ENCODE peak calls at places on chromosomes 2 and 18, in nine cellular contexts. One of them, this sample, is unnamed.

GRCh38 chr2:112605926-112606325 is 21.5 kb downstream of the CHCHD5 start:
- DNase-seq in cardiac muscle cell: no peak
- DNase-seq in HepG2: no peak
- DNase-seq in OCI-LY7: no peak
- DNase-seq in MM.1S: no peak
- DNase-seq in heart right ventricle: no peak
- DNase-seq in aorta: no peak
- DNase-seq in IMR-90: no peak
- DNase-seq in upper lobe of right lung: no peak
- DNase-seq in this sample: no peak

GRCh38 chr2:29075894-29076700 is 1.8 kb upstream of the PCARE start:
- DNase-seq in aorta: no peak
- DNase-seq in OCI-LY7: no peak
- DNase-seq in HepG2: no peak
- DNase-seq in MM.1S: no peak
- DNase-seq in heart right ventricle: no peak
- DNase-seq in IMR-90: peak; percentile 44
- DNase-seq in cardiac muscle cell: peak; percentile 14
- DNase-seq in upper lobe of right lung: no peak
- DNase-seq in this sample: no peak

GRCh38 chr2:19114754-19115231 is 243.6 kb downstream of the OSR1 start:
- DNase-seq in aorta: no peak
- DNase-seq in IMR-90: no peak
- DNase-seq in MM.1S: no peak
- DNase-seq in cardiac muscle cell: peak; percentile 55
- DNase-seq in heart right ventricle: no peak
- DNase-seq in HepG2: no peak
- DNase-seq in upper lobe of right lung: no peak
- DNase-seq in OCI-LY7: no peak
- DNase-seq in this sample: peak; percentile 54

GRCh38 chr2:4618630-4619228 is 915.4 kb downstream of the DCDC2C start:
- DNase-seq in MM.1S: no peak
- DNase-seq in OCI-LY7: no peak
- DNase-seq in upper lobe of right lung: no peak
- DNase-seq in IMR-90: no peak
- DNase-seq in HepG2: no peak
- DNase-seq in aorta: no peak
- DNase-seq in heart right ventricle: no peak
- DNase-seq in cardiac muscle cell: no peak
- DNase-seq in this sample: peak; percentile 4

GRCh38 chr18:46324556-46324955 is 220.4 kb downstream of the HAUS1 start:
- DNase-seq in upper lobe of right lung: no peak
- DNase-seq in MM.1S: no peak
- DNase-seq in heart right ventricle: no peak
- DNase-seq in OCI-LY7: peak; percentile 39
- DNase-seq in cardiac muscle cell: peak; percentile 85
- DNase-seq in aorta: peak; percentile 21
- DNase-seq in IMR-90: peak; percentile 62
- DNase-seq in HepG2: no peak
- DNase-seq in this sample: no peak

GRCh38 chr18:446941-447560 is 53.5 kb downstream of the COLEC12 start:
- DNase-seq in aorta: no peak
- DNase-seq in HepG2: no peak
- DNase-seq in heart right ventricle: no peak
- DNase-seq in OCI-LY7: no peak
- DNase-seq in cardiac muscle cell: peak; percentile 67
- DNase-seq in upper lobe of right lung: no peak
- DNase-seq in MM.1S: no peak
- DNase-seq in IMR-90: peak; percentile 57
- DNase-seq in this sample: peak; percentile 24

GRCh38 chr18:11387880-11388279 is 221.5 kb upstream of the SLC35G4 start:
- DNase-seq in IMR-90: peak; percentile 47
- DNase-seq in aorta: peak; percentile 81
- DNase-seq in HepG2: peak; percentile 76
- DNase-seq in MM.1S: no peak
- DNase-seq in heart right ventricle: peak; percentile 73
- DNase-seq in OCI-LY7: no peak
- DNase-seq in upper lobe of right lung: no peak
- DNase-seq in cardiac muscle cell: peak; percentile 63
- DNase-seq in this sample: peak; percentile 5

GRCh38 chr18:48229445-48230052 is 179.6 kb downstream of the ZBTB7C start:
- DNase-seq in cardiac muscle cell: peak; percentile 11
- DNase-seq in IMR-90: no peak
- DNase-seq in upper lobe of right lung: no peak
- DNase-seq in OCI-LY7: no peak
- DNase-seq in HepG2: no peak
- DNase-seq in MM.1S: no peak
- DNase-seq in heart right ventricle: no peak
- DNase-seq in aorta: no peak
- DNase-seq in this sample: no peak

DNA sequence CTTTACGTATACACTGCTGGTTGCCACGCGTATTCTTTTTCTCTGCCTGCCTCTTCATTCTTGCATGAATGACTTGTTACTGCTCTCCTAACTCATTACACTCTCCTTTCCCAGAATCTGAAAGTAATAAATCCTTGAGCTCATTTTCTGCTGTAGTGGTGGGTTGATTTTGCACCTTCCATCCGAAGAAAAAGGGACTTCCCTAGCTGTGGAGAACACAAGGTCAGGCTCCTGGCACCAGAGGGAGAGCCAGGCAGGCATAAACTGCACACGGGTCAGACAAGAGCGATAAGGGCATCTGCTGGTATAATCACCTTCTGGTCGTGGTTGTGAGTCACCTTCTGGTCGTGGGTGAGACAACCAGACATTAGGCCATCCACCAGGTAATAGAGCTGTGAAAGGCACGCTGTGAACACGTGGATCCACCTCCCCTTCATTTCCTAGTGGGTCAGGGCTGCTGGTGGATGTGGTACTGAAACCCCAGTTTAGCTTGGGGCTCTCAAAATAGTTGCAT is 950.3 kb downstream of the SOCS6 start:
- DNase-seq in MM.1S: no peak
- DNase-seq in OCI-LY7: no peak
- DNase-seq in HepG2: no peak
- DNase-seq in aorta: no peak
- DNase-seq in upper lobe of right lung: no peak
- DNase-seq in IMR-90: no peak
- DNase-seq in heart right ventricle: no peak
- DNase-seq in cardiac muscle cell: no peak
- DNase-seq in this sample: no peak
- H3K9me3 ChIP-seq in MM.1S: no peaks in the 10 kb centered on the region
- H3K9me3 ChIP-seq in OCI-LY7: no peaks in the 10 kb centered on the region
- H3K9me3 ChIP-seq in HepG2: no peaks in the 10 kb centered on the region
- H3K9me3 ChIP-seq in aorta: peaks cover 2% of the 10 kb centered on the region
- H3K9me3 ChIP-seq in upper lobe of right lung: no peaks in the 10 kb centered on the region
- H3K9me3 ChIP-seq in IMR-90: peaks cover 6% of the 10 kb centered on the region
- H3K9me3 ChIP-seq in heart right ventricle: no peaks in the 10 kb centered on the region
- H3K9me3 ChIP-seq in cardiac muscle cell: no peaks in the 10 kb centered on the region
- H3K9me3 ChIP-seq in this sample: no peaks in the 10 kb centered on the region

DNA sequence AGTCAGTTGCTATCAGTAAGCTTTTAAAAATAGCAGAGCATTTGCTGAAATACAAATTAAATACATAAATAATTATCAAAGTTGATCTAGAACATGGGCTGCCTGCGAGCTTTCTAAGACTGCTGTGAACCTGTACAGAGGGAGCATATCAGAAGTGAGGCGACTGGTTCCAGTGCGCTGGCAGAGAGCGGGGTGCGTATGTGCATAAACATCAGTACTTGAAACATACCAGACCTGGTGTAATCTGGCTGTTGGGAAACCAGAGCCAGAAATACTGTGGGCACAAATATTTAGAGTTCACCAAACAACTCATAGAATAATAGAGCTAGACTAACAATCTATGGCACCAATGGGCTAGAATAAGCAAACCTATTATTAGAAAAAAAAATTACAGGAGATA is 27.3 kb downstream of the PDIA6 start:
- DNase-seq in upper lobe of right lung: no peak
- DNase-seq in aorta: no peak
- DNase-seq in heart right ventricle: peak; percentile 40
- DNase-seq in cardiac muscle cell: no peak
- DNase-seq in OCI-LY7: no peak
- DNase-seq in IMR-90: no peak
- DNase-seq in HepG2: no peak
- DNase-seq in MM.1S: no peak
- DNase-seq in this sample: no peak
- H3K36me3 ChIP-seq in upper lobe of right lung: peaks cover 100% of the 10 kb centered on the region
- H3K36me3 ChIP-seq in aorta: peaks cover 12% of the 10 kb centered on the region
- H3K36me3 ChIP-seq in heart right ventricle: peaks cover 8% of the 10 kb centered on the region
- H3K36me3 ChIP-seq in cardiac muscle cell: peaks cover 73% of the 10 kb centered on the region
- H3K36me3 ChIP-seq in OCI-LY7: peaks cover 98% of the 10 kb centered on the region
- H3K36me3 ChIP-seq in IMR-90: peaks cover 55% of the 10 kb centered on the region
- H3K36me3 ChIP-seq in HepG2: peaks cover 44% of the 10 kb centered on the region
- H3K36me3 ChIP-seq in MM.1S: peaks cover 48% of the 10 kb centered on the region
- H3K36me3 ChIP-seq in this sample: peaks cover 84% of the 10 kb centered on the region

GRCh38 chr18:64044616-64045015 is 74.7 kb downstream of the SERPINB8 start:
- DNase-seq in cardiac muscle cell: no peak
- DNase-seq in heart right ventricle: no peak
- DNase-seq in aorta: no peak
- DNase-seq in OCI-LY7: no peak
- DNase-seq in IMR-90: no peak
- DNase-seq in HepG2: no peak
- DNase-seq in MM.1S: no peak
- DNase-seq in upper lobe of right lung: no peak
- DNase-seq in this sample: no peak
- H3K9me3 ChIP-seq in cardiac muscle cell: no peaks in the 10 kb centered on the region
- H3K9me3 ChIP-seq in heart right ventricle: no peaks in the 10 kb centered on the region
- H3K9me3 ChIP-seq in aorta: peaks cover 3% of the 10 kb centered on the region
- H3K9me3 ChIP-seq in OCI-LY7: no peaks in the 10 kb centered on the region
- H3K9me3 ChIP-seq in IMR-90: peaks cover 1% of the 10 kb centered on the region
- H3K9me3 ChIP-seq in HepG2: no peaks in the 10 kb centered on the region
- H3K9me3 ChIP-seq in MM.1S: no peaks in the 10 kb centered on the region
- H3K9me3 ChIP-seq in upper lobe of right lung: no peaks in the 10 kb centered on the region
- H3K9me3 ChIP-seq in this sample: no peaks in the 10 kb centered on the region

GRCh38 chr2:88657131-88657530 is 29.9 kb upstream of the EIF2AK3 start:
- DNase-seq in IMR-90: peak; percentile 54
- DNase-seq in upper lobe of right lung: no peak
- DNase-seq in heart right ventricle: no peak
- DNase-seq in OCI-LY7: no peak
- DNase-seq in HepG2: peak; percentile 52
- DNase-seq in MM.1S: no peak
- DNase-seq in aorta: no peak
- DNase-seq in cardiac muscle cell: peak; percentile 21
- DNase-seq in this sample: no peak
- H3K36me3 ChIP-seq in IMR-90: no peaks in the 10 kb centered on the region
- H3K36me3 ChIP-seq in upper lobe of right lung: no peaks in the 10 kb centered on the region
- H3K36me3 ChIP-seq in heart right ventricle: no peaks in the 10 kb centered on the region
- H3K36me3 ChIP-seq in OCI-LY7: no peaks in the 10 kb centered on the region
- H3K36me3 ChIP-seq in HepG2: no peaks in the 10 kb centered on the region
- H3K36me3 ChIP-seq in MM.1S: no peaks in the 10 kb centered on the region
- H3K36me3 ChIP-seq in aorta: no peaks in the 10 kb centered on the region
- H3K36me3 ChIP-seq in cardiac muscle cell: no peaks in the 10 kb centered on the region
- H3K36me3 ChIP-seq in this sample: no peaks in the 10 kb centered on the region

GRCh38 chr2:195696012-195696411 is 39.0 kb downstream of the SLC39A10 start:
- DNase-seq in heart right ventricle: no peak
- DNase-seq in IMR-90: no peak
- DNase-seq in MM.1S: no peak
- DNase-seq in upper lobe of right lung: no peak
- DNase-seq in OCI-LY7: peak; percentile 7
- DNase-seq in aorta: no peak
- DNase-seq in HepG2: no peak
- DNase-seq in cardiac muscle cell: no peak
- DNase-seq in this sample: no peak
- H3K9me3 ChIP-seq in heart right ventricle: no peaks in the 10 kb centered on the region
- H3K9me3 ChIP-seq in IMR-90: peaks cover 3% of the 10 kb centered on the region
- H3K9me3 ChIP-seq in MM.1S: no peaks in the 10 kb centered on the region
- H3K9me3 ChIP-seq in upper lobe of right lung: peaks cover 13% of the 10 kb centered on the region
- H3K9me3 ChIP-seq in OCI-LY7: peaks cover 12% of the 10 kb centered on the region
- H3K9me3 ChIP-seq in aorta: no peaks in the 10 kb centered on the region
- H3K9me3 ChIP-seq in HepG2: peaks cover 10% of the 10 kb centered on the region
- H3K9me3 ChIP-seq in cardiac muscle cell: no peaks in the 10 kb centered on the region
- H3K9me3 ChIP-seq in this sample: peaks cover 13% of the 10 kb centered on the region

GRCh38 chr2:239678666-239679296 is 278.0 kb upstream of the HDAC4 start:
- DNase-seq in heart right ventricle: no peak
- DNase-seq in OCI-LY7: no peak
- DNase-seq in HepG2: no peak
- DNase-seq in MM.1S: no peak
- DNase-seq in cardiac muscle cell: no peak
- DNase-seq in upper lobe of right lung: peak; percentile 39
- DNase-seq in IMR-90: no peak
- DNase-seq in aorta: no peak
- DNase-seq in this sample: no peak
- H3K36me3 ChIP-seq in heart right ventricle: no peaks in the 10 kb centered on the region
- H3K36me3 ChIP-seq in OCI-LY7: no peaks in the 10 kb centered on the region
- H3K36me3 ChIP-seq in HepG2: no peaks in the 10 kb centered on the region
- H3K36me3 ChIP-seq in MM.1S: no peaks in the 10 kb centered on the region
- H3K36me3 ChIP-seq in cardiac muscle cell: no peaks in the 10 kb centered on the region
- H3K36me3 ChIP-seq in upper lobe of right lung: no peaks in the 10 kb centered on the region
- H3K36me3 ChIP-seq in IMR-90: no peaks in the 10 kb centered on the region
- H3K36me3 ChIP-seq in aorta: no peaks in the 10 kb centered on the region
- H3K36me3 ChIP-seq in this sample: no peaks in the 10 kb centered on the region

GRCh38 chr18:78849458-78849857 is 130.2 kb upstream of the SALL3 start:
- DNase-seq in heart right ventricle: no peak
- DNase-seq in aorta: no peak
- DNase-seq in IMR-90: no peak
- DNase-seq in upper lobe of right lung: no peak
- DNase-seq in OCI-LY7: no peak
- DNase-seq in MM.1S: no peak
- DNase-seq in HepG2: no peak
- DNase-seq in cardiac muscle cell: no peak
- DNase-seq in this sample: no peak

GRCh38 chr18:78853341-78853740 is 126.3 kb upstream of the SALL3 start:
- DNase-seq in upper lobe of right lung: no peak
- DNase-seq in OCI-LY7: no peak
- DNase-seq in aorta: no peak
- DNase-seq in IMR-90: no peak
- DNase-seq in HepG2: no peak
- DNase-seq in heart right ventricle: no peak
- DNase-seq in cardiac muscle cell: no peak
- DNase-seq in MM.1S: no peak
- DNase-seq in this sample: no peak

GRCh38 chr18:78849046-78849445 is 130.6 kb upstream of the SALL3 start:
- DNase-seq in HepG2: no peak
- DNase-seq in cardiac muscle cell: no peak
- DNase-seq in upper lobe of right lung: no peak
- DNase-seq in heart right ventricle: no peak
- DNase-seq in OCI-LY7: no peak
- DNase-seq in aorta: no peak
- DNase-seq in IMR-90: no peak
- DNase-seq in MM.1S: no peak
- DNase-seq in this sample: no peak
- H3K9me3 ChIP-seq in HepG2: peaks cover 21% of the 10 kb centered on the region
- H3K9me3 ChIP-seq in cardiac muscle cell: peaks cover 3% of the 10 kb centered on the region
- H3K9me3 ChIP-seq in upper lobe of right lung: no peaks in the 10 kb centered on the region
- H3K9me3 ChIP-seq in heart right ventricle: no peaks in the 10 kb centered on the region
- H3K9me3 ChIP-seq in OCI-LY7: no peaks in the 10 kb centered on the region
- H3K9me3 ChIP-seq in aorta: peaks cover 1% of the 10 kb centered on the region
- H3K9me3 ChIP-seq in IMR-90: peaks cover 21% of the 10 kb centered on the region
- H3K9me3 ChIP-seq in MM.1S: no peaks in the 10 kb centered on the region
- H3K9me3 ChIP-seq in this sample: no peaks in the 10 kb centered on the region

This sample was measured in MG63.